ENCODE peak calls at places on chromosomes 2 and 18, in ten cellular contexts. U is tibial nerve, T is heart left ventricle, Y is H1, D is upper lobe of left lung, W is esophagus muscularis mucosa, J is vagina, I is thyroid gland, K is sigmoid colon, P is esophagus squamous epithelium. B is an unnamed sample.

GRCh38 chr2:112579280-112579679 is 5.1 kb upstream of the CHCHD5 start:
- DNase-seq in T (no peak), J (no peak), P (no peak), W (no peak), Y (no peak), I (no peak), K (no peak), D (no peak), U (no peak), B (no peak)

GRCh38 chr2:120390381-120391055 is 44.6 kb downstream of the INHBB start:
- DNase-seq in W (no peak), J (no peak), T (no peak), U (no peak), K (peak; percentile 39), P (no peak), Y (no peak), I (no peak), D (no peak), B (peak; percentile 37)

GRCh38 chr2:38076250-38076709 is 329 bp upstream of the CYP1B1 start:
- DNase-seq in Y (peak; percentile 89), P (peak; percentile 8), U (peak; percentile 68), W (no peak), D (peak; percentile 86), I (peak; percentile 69), J (no peak), K (peak; percentile 90), T (peak; percentile 85), B (peak; percentile 89)

GRCh38 chr2:168272225-168272624 is 24.8 kb upstream of the STK39 start:
- DNase-seq in P (no peak), W (no peak), Y (no peak), U (no peak), I (no peak), T (no peak), D (no peak), J (no peak), K (no peak), B (no peak)

GRCh38 chr2:223008936-223009335 is 43.1 kb upstream of the KCNE4 start:
- DNase-seq in J (no peak), P (no peak), T (no peak), D (no peak), I (no peak), K (no peak), W (no peak), Y (no peak), U (no peak), B (no peak)

GRCh38 chr2:12841021-12841420 is 124.3 kb downstream of the TRIB2 start:
- DNase-seq in Y (no peak), U (no peak), J (no peak), K (no peak), D (no peak), P (no peak), T (no peak), I (no peak), W (no peak), B (no peak)

GRCh38 chr2:143355814-143356213 is 226.6 kb downstream of the ARHGAP15 start:
- DNase-seq in I (no peak), J (no peak), D (no peak), T (no peak), U (no peak), Y (no peak), W (no peak), K (no peak), P (no peak), B (no peak)

GRCh38 chr2:133424876-133425275 is 143.4 kb downstream of the NCKAP5 start:
- DNase-seq in P (no peak), I (no peak), J (no peak), W (no peak), U (no peak), Y (no peak), K (no peak), T (no peak), D (no peak), B (no peak)

GRCh38 chr2:112182581-112183034 is 44.4 kb downstream of the FBLN7 start:
- DNase-seq in U (no peak), J (peak; percentile 76), Y (no peak), W (no peak), I (peak; percentile 69), T (no peak), D (no peak), P (no peak), K (no peak), B (no peak)

GRCh38 chr18:46406539-46406932 is 250.5 kb downstream of the LOXHD1 start:
- DNase-seq in W (no peak), I (peak; percentile 44), D (no peak), K (no peak), J (no peak), T (no peak), P (no peak), Y (no peak), U (no peak), B (no peak)

GRCh38 chr2:239829326-239829725 is 195.8 kb downstream of the NDUFA10 start:
- DNase-seq in D (no peak), W (no peak), J (peak; percentile 42), T (peak; percentile 18), K (no peak), Y (no peak), I (no peak), P (no peak), U (no peak), B (peak; percentile 25)

GRCh38 chr2:200962821-200963128 is 685 bp downstream of the ORC2 start:
- DNase-seq in J (no peak), I (no peak), K (no peak), Y (no peak), P (no peak), U (no peak), D (peak; percentile 23), W (no peak), T (no peak), B (no peak)

GRCh38 chr2:164314148-164314547 is 307.1 kb downstream of the GRB14 start:
- DNase-seq in W (no peak), Y (no peak), D (peak; percentile 33), T (no peak), J (no peak), K (no peak), U (no peak), P (no peak), I (peak; percentile 93), B (no peak)

GRCh38 chr2:43224131-43224570 is 2.3 kb downstream of the ZFP36L2 start:
- DNase-seq in K (peak; percentile 86), J (no peak), Y (no peak), W (no peak), I (peak; percentile 57), D (peak; percentile 64), U (peak; percentile 58), P (no peak), T (peak; percentile 89), B (peak; percentile 76)

GRCh38 chr2:231680284-231680991 is 27.9 kb upstream of the PTMA start:
- DNase-seq in W (no peak), K (no peak), U (no peak), P (no peak), I (peak; percentile 46), J (no peak), T (no peak), Y (peak; percentile 64), D (peak; percentile 61), B (peak; percentile 71)

GRCh38 chr18:63775166-63775730 is at the start of gene SERPINB7:
- DNase-seq in Y (no peak), W (no peak), U (no peak), K (no peak), D (no peak), I (no peak), T (no peak), J (no peak), P (no peak), B (no peak)

DNA sequence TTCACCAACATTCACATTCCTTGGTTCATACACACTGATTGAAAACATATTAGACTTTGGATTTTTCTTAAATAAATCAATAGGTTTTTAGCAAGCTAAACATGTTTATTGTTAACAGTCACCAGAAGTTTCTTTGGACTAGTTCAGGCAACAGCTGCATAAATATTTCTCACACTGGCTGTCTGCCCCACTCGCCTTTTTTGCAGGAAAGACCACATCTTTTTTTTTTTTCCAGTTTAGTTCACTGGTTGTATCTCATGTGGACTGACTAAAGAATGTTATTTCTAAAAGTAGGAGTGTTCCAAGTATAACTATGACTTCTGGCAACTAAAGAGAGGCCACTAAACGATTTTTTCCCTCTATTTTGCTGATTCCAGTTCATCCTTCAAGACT is 31.1 kb downstream of the SLC40A1 start:
- DNase-seq in W (no peak), T (no peak), P (no peak), K (peak; percentile 73), U (no peak), D (no peak), J (no peak), I (no peak), Y (no peak), B (no peak)
- H3K4me1 ChIP-seq in W (peaks cover 30% of the 10 kb centered on the region), T (no peaks in the 10 kb centered on the region), P (no peaks in the 10 kb centered on the region), K (peaks cover 54% of the 10 kb centered on the region), U (no peaks in the 10 kb centered on the region), D (peaks cover 16% of the 10 kb centered on the region), J (peaks cover 38% of the 10 kb centered on the region), I (no peaks in the 10 kb centered on the region), Y (no peaks in the 10 kb centered on the region), B (peaks cover 56% of the 10 kb centered on the region)

GRCh38 chr2:241607162-241607885 is 29.6 kb downstream of the THAP4 start:
- DNase-seq in P (no peak), D (no peak), W (no peak), J (no peak), K (no peak), T (no peak), Y (no peak), I (no peak), U (no peak), B (no peak)
- H3K27me3 ChIP-seq in P (no peaks in the 10 kb centered on the region), D (no peaks in the 10 kb centered on the region), W (no peaks in the 10 kb centered on the region), J (no peaks in the 10 kb centered on the region), K (no peaks in the 10 kb centered on the region), T (no peaks in the 10 kb centered on the region), Y (no peaks in the 10 kb centered on the region), I (no peaks in the 10 kb centered on the region), U (no peaks in the 10 kb centered on the region), B (no peaks in the 10 kb centered on the region)

DNA sequence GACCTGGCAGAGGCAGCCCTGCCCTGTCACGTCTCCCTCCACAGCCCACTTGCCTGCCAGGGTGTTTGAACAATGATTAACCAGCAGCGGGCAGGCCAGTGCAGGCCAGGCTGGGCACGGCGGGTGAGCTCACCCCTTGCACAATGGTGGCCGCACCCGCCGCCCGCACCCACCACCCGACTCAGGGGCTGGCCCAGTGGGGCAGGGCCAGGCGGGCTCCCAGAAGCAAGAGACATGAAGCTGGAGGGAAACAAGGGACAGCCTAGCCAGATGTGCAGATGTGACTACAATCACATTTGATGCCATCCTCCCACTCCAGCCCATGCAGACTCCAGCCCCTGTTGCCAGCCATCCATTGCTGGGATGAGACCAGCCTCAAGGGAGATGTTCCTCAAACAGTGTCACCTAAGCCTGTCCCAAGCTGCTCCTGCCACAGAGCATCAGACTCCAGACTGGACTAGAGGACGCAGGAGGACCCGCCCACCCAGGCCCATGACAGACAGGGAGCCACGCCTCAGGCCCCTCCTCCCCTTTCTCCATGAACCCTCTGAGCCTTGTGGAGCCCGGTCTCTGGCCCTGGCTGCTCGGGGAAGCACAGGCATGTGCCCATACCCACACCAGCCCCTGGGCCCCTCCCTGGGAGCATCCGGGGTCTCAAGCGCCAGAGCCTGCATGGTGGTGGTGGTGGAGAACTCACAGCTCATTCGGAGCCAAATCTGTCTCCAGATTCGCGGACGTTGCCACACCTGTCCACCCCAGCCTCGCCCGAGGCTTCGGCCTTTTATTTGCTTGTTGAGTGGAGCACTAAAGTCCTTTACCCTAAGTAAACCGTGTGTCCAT is 45.0 kb downstream of the SDC1 start:
- DNase-seq in T (no peak), P (no peak), D (peak; percentile 93), W (no peak), J (no peak), K (peak; percentile 52), U (no peak), I (no peak), Y (no peak), B (peak; percentile 93)
- TF ChIP-seq POLR2A in T (no peak), P (no peak), D (no peak), W (no peak), J (no peak), K (peak; percentile 6), U (no peak), I (no peak), Y (no peak), B (peak; percentile 63)

GRCh38 chr2:16322308-16323130 is 343.1 kb downstream of the CYRIA start:
- DNase-seq in T (no peak), W (no peak), Y (no peak), D (no peak), K (no peak), U (no peak), P (no peak), J (no peak), I (no peak), B (no peak)
- H3K4me1 ChIP-seq in T (no peaks in the 10 kb centered on the region), W (no peaks in the 10 kb centered on the region), Y (peaks cover 3% of the 10 kb centered on the region), D (no peaks in the 10 kb centered on the region), K (no peaks in the 10 kb centered on the region), U (no peaks in the 10 kb centered on the region), P (no peaks in the 10 kb centered on the region), J (peaks cover 22% of the 10 kb centered on the region), I (no peaks in the 10 kb centered on the region), B (no peaks in the 10 kb centered on the region)